ENCODE peak calls at places on chromosomes 7 and 10, in five cellular contexts. Q, Y, B, G and O are unnamed samples.

GRCh38 chr7:44633254-44634186 is 27.1 kb downstream of the OGDH start:
- DNase-seq in B (peak; percentile 52), Y (peak; percentile 85), Q (peak; percentile 71), G (peak; percentile 88), O (no peak)

GRCh38 chr7:76048668-76048988 is 722 bp downstream of the MDH2 start:
- DNase-seq in B (peak; percentile 19), Y (peak; percentile 73), G (no peak), Q (no peak), O (no peak)

GRCh38 chr10:77411805-77412204 is 225.8 kb downstream of the KCNMA1 start:
- DNase-seq in Q (no peak), Y (no peak), G (no peak), B (no peak), O (no peak)

GRCh38 chr7:134836447-134836846 is 57.0 kb downstream of the CALD1 start:
- DNase-seq in B (no peak), Y (no peak), G (no peak), Q (no peak), O (no peak)

GRCh38 chr7:57245206-57245605 is 113.0 kb upstream of the ZNF479 start:
- DNase-seq in B (no peak), Q (no peak), G (no peak), Y (no peak), O (no peak)

GRCh38 chr10:11798862-11799735 is 24.1 kb upstream of the PROSER2 start:
- DNase-seq in G (no peak), Y (no peak), B (no peak), Q (no peak), O (no peak)

GRCh38 chr7:134988161-134988560 is 1.9 kb downstream of the AGBL3 start:
- DNase-seq in Y (no peak), B (no peak), G (no peak), Q (no peak), O (no peak)

GRCh38 chr7:22979251-22979650 is 34.7 kb downstream of the HYCC1 start:
- DNase-seq in G (no peak), B (no peak), Q (no peak), Y (no peak), O (no peak)

GRCh38 chr10:114309111-114309651 is 70.1 kb downstream of the VWA2 start:
- DNase-seq in B (no peak), Y (no peak), G (no peak), Q (no peak), O (no peak)

GRCh38 chr10:17836917-17837316 is 27.8 kb downstream of the MRC1 start:
- DNase-seq in Q (peak; percentile 44), Y (no peak), G (no peak), B (peak; percentile 60), O (peak; percentile 11)

GRCh38 chr10:133023216-133023843 is 64.4 kb upstream of the ADGRA1 start:
- DNase-seq in B (no peak), Q (no peak), G (no peak), Y (no peak), O (no peak)

GRCh38 chr10:133026726-133027395 is 60.9 kb upstream of the ADGRA1 start:
- DNase-seq in G (no peak), Q (no peak), B (no peak), Y (no peak), O (no peak)

GRCh38 chr10:133026171-133026570 is 61.6 kb upstream of the ADGRA1 start:
- DNase-seq in Y (no peak), G (no peak), B (no peak), Q (no peak), O (no peak)

GRCh38 chr10:133025558-133026090 is 62.1 kb upstream of the ADGRA1 start:
- DNase-seq in Q (no peak), Y (no peak), G (no peak), B (no peak), O (no peak)

DNA sequence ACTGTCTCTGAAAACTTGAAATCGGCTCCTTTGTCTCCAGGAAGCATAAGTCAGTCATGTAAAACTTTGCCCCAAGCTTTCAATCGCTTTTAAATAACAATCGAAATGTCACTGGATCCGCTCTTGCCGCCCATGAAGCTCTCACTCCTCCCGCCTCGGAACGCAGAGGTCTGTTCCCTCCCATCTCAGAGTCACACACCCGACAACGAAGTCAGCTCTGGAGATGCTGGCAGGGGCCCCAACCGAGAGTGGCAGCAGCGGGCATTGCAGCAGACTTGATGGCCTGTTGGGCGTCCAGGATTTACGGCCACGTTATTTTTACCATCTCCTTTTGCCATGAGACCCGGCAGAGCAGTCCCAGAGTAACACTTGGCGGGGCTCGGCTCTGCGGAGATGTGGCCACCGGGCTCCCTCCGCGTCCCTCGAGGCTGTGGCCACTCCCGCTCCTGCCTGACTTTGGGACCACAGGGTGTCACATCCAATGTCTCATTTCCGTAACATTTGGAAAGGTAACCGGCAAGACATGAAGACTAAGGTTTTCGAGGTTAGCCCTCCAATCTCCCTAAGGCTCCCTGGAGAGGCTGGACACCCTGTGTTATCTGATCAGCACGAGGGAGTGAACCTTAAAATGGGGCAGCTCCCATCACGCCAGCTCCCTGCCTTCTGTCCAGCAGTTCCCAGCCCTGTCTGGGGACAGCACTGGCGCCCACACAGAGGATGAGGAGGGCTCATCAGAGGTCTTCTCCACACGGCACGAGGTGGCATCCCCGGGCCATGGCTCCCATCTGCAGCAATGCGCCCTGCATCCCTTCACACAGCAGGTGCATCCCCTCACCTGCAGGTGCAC is 62.8 kb upstream of the ADGRA1 start:
- DNase-seq in Q (no peak), Y (no peak), B (no peak), G (no peak), O (no peak)
- TF ChIP-seq CTCF in Q (no peak), Y (no peak), B (no peak), G (no peak), O (no peak)

DNA sequence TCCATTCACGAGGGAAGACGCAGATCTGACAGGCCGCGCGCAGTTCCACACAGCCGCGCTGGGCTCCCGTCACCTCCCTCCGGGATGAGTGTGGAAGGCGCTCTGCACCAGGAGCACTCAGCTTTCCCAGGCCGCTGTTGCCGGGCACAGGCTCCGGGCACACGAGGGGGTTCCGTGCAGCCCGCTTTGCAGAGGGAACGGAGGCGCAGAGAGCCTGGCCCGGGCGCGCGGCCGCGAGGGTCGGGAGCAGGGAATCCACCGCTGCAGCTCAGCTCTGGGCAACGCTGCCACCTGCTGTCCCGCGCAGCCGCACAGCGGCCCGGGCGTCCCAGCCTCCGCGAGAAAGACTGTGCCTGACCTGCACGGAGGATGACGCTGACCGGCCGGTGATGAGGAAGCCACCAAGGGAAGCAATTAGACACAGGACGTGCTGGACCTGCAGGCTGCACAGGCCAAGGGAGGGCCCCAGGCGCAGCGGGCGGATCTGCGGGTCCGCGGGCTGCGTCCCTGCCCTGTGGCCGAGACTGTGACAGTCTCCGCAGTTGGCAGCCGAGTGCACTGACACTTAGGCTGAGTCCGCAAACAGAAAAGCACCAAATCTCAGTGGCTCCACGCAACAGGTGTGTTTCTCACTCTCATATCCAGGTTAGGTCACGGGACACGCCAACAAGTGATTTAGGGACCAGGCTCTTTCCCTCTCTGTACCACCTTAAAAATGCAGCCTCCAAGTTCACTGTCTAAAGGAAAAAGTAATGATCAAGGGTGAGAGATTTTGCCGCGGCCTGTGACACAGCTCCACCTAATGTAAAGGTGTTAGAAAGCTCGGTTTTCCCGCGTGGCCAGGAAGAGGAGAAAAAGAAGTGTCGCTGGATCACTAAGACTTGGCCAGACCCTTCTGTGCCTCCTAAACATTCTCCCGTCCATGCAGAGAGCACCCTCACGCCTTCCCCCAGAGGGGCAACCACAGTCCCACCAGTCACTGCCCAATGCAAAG is 94.5 kb downstream of the SEC61G start:
- DNase-seq in Y (peak; percentile 48), B (peak; percentile 72), Q (peak; percentile 74), G (no peak), O (peak; percentile 75)
- TF ChIP-seq CTCF in Y (peak; percentile 5), B (peak; percentile 50), Q (peak; percentile 53), G (peak; percentile 47), O (peak; percentile 64)

GRCh38 chr10:54133201-54133600 is 667.8 kb downstream of the PCDH15 start:
- DNase-seq in Q (peak; percentile 4), B (no peak), G (no peak), Y (no peak), O (no peak)
- TF ChIP-seq CTCF in Q (peak; percentile 48), B (no peak), G (peak; percentile 6), Y (no peak), O (peak; percentile 50)

GRCh38 chr7:28847681-28848080 is 110.4 kb downstream of the TRIL start:
- DNase-seq in Q (no peak), Y (peak; percentile 73), G (no peak), B (no peak), O (no peak)
- TF ChIP-seq CTCF in Q (no peak), Y (no peak), G (no peak), B (no peak), O (no peak)

DNA sequence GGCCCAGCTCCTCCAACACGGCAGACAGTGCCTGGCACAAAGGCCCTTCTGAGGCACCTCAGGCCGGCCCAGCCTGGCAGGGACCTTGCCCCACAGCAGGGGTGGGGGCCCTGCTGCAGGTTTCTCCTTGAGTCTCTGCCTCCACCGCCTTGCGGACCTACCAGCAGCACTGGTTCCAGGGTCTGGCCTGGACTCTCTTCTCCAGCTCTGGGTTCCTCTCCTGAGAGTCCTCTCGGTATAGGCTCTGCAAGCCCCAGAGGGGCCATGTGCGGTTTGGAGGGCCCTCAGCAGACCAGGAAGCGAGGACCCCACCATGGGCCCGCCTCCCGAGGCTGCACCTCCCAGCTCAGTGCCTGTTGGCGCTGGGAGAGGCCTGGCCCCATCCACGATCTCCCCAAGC is 38.1 kb upstream of the ADGRA1 start:
- DNase-seq in Y (no peak), G (no peak), B (no peak), Q (no peak), O (no peak)
- TF ChIP-seq CTCF in Y (no peak), G (no peak), B (no peak), Q (no peak), O (no peak)

DNA sequence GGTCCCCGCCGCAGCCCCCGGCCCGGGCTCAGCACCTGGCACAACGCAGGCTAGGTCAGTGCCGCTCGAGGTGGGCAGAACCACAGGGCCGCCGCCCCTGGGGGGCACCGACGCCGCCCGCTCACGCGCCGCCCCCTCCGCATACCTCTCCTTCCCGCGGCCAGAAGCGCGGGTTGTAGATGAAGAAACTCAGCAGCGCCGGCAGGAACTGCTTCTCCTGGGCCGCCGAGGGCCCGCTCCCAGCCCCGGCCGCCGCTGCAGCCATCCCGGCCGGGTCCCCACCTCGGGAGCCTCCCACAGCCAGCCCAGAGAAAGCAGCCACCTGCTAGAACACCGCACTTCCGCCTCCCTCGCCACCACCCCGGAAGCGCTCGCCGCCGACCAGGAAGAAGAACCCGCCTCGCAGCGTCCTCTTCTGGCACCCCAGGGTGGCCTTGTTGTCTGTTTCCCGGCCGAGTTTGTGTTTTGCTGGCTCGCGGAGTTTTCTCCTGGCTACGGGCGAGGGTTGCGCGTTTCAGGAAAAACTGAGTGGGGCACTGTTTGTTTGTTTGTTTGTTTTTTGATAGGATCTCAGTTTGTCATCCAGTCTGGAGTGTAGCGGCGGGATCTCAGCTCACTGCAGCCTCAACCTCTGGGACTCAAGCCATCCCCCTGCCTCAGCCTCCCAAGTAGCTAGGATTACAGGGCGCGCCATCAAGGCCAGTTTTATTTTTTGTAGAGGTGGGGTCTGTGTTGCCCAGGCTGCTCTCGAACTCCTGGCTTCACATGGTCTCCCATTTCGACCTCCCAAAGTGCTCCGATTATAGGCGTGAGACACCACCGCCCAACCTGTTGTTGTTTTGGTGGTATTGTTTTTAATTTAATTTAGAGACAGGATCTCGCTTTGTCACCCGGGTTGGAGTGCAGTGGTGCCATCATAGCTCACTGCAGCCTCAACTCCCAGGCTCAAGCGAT is 17.7 kb downstream of the OCM2 start:
- DNase-seq in B (peak; percentile 87), Y (peak; percentile 89), G (peak; percentile 73), Q (peak; percentile 84), O (peak; percentile 26)
- TF ChIP-seq CTCF in B (no peak), Y (peak; percentile 5), G (peak; percentile 65), Q (peak; percentile 52), O (peak; percentile 20)